ENCODE peak calls at places on chromosomes 12 and 14, in six cellular contexts. F, U, N, P, R and J are unnamed samples.

GRCh38 chr12:90978117-90978770 is 23.3 kb upstream of the CCER1 start:
- DNase-seq in F (no peak), U (no peak), N (peak; percentile 86), P (no peak), R (peak; percentile 87), J (no peak)

GRCh38 chr14:104935955-104936354 is 11.3 kb downstream of the PLD4 start:
- DNase-seq in F (peak; percentile 7), U (no peak), N (no peak), P (no peak), R (no peak), J (no peak)

GRCh38 chr12:62618319-62618718 is 151.7 kb downstream of the MON2 start:
- DNase-seq in F (no peak), U (no peak), N (no peak), P (no peak), R (no peak), J (no peak)

GRCh38 chr12:52600071-52600470 is 1.2 kb downstream of the KRT72 start:
- DNase-seq in F (no peak), U (no peak), N (no peak), P (no peak), R (no peak), J (no peak)

GRCh38 chr12:60020068-60020467 is 424.2 kb downstream of the SLC16A7 start:
- DNase-seq in F (no peak), U (no peak), N (no peak), P (no peak), R (no peak), J (no peak)

GRCh38 chr12:112125250-112125999 is at the start of gene TRAFD1:
- DNase-seq in F (peak; percentile 99), U (peak; percentile 96), N (peak; percentile 97), P (peak; percentile 95), R (peak; percentile 98), J (peak; percentile 98)

GRCh38 chr14:92973798-92974372 is 50.9 kb downstream of the CHGA start:
- DNase-seq in F (no peak), U (no peak), N (no peak), P (no peak), R (no peak), J (no peak)

GRCh38 chr12:51820721-51821422 is 27.6 kb downstream of the FIGNL2 start:
- DNase-seq in F (peak; percentile 84), U (peak; percentile 60), N (peak; percentile 42), P (no peak), R (no peak), J (peak; percentile 89)

GRCh38 chr12:113472191-113473190 is 820 bp upstream of the LHX5 start:
- DNase-seq in F (peak; percentile 62), U (no peak), N (no peak), P (no peak), R (no peak), J (no peak)

GRCh38 chr12:54239568-54239967 is 40.4 kb downstream of the CBX5 start:
- DNase-seq in F (no peak), U (no peak), N (no peak), P (no peak), R (no peak), J (no peak)

GRCh38 chr12:77107121-77107520 is 41.8 kb upstream of the E2F7 start:
- DNase-seq in F (no peak), U (no peak), N (no peak), P (no peak), R (no peak), J (no peak)

GRCh38 chr12:113088971-113089756 is 32.6 kb downstream of the DTX1 start:
- DNase-seq in F (no peak), U (peak; percentile 25), N (no peak), P (no peak), R (no peak), J (no peak)

GRCh38 chr12:110373025-110373876 is 30.3 kb downstream of the ANAPC7 start:
- DNase-seq in F (no peak), U (no peak), N (no peak), P (no peak), R (no peak), J (no peak)

GRCh38 chr12:62781136-62781880 is 153.6 kb downstream of the PPM1H start:
- DNase-seq in F (no peak), U (no peak), N (no peak), P (no peak), R (no peak), J (no peak)

GRCh38 chr12:3821441-3821840 is 51.8 kb downstream of the PARP11 start:
- DNase-seq in F (no peak), U (no peak), N (no peak), P (no peak), R (no peak), J (no peak)

DNA sequence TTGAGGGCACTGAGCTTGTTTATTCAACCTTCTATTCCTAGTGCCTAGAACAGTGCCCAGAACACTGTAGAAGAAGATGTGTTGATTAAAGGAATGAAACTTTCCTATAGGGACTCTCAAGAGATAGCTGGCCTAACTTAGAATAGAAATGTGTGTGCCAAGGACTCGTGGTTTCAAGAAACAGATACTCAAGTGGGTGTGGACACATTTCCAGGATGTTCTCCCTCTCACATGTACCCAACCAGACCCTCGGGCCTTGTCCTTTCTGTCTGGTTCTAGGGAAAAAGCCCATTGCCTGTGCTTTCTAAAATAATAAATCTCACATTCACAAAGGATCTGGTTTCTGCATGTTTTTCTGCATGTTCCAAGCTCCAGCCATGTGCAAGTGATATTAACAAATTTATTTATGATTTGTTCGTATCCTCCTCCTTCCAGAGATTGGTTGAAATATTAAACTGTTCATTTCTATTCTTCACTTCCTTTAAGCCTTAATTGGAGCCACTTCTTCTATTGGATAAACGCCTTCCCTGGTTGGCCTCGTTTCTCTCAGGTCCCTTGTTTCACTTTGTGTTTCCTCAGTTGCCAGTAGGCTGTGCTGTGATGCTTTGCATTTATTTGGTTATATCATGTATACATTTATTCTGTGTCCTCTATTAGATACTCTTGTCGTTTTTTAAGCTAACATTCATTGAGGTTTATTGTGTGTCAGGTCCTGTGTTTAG is 89.8 kb downstream of the CRADD start:
- DNase-seq in F (no peak), U (peak; percentile 9), N (peak; percentile 85), P (no peak), R (peak; percentile 90), J (no peak)
- TF ChIP-seq CTCF in F (no peak), U (peak; percentile 26), N (peak; percentile 82), P (peak; percentile 12), R (peak; percentile 80), J (no peak)

DNA sequence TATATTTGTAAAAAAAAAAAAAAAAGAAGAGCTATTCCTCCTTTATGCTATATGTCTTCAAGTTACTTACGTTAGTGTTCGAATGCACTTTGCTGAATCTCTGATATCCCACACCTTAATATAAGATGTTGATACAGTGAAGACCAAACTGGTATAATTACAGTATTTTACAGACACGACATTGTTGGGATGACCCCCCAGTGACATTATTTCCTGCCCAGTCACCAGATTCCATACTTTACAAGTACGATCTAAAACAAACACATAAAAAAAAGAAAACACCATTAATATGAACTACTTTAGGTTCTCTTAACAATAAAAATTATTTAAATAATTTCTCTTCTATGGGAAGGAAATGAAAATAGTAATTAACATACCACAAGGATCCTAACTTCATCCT is 133.4 kb downstream of the KIF21A start:
- DNase-seq in F (no peak), U (no peak), N (no peak), P (no peak), R (no peak), J (no peak)
- TF ChIP-seq CTCF in F (no peak), U (no peak), N (no peak), P (no peak), R (no peak), J (no peak)

DNA sequence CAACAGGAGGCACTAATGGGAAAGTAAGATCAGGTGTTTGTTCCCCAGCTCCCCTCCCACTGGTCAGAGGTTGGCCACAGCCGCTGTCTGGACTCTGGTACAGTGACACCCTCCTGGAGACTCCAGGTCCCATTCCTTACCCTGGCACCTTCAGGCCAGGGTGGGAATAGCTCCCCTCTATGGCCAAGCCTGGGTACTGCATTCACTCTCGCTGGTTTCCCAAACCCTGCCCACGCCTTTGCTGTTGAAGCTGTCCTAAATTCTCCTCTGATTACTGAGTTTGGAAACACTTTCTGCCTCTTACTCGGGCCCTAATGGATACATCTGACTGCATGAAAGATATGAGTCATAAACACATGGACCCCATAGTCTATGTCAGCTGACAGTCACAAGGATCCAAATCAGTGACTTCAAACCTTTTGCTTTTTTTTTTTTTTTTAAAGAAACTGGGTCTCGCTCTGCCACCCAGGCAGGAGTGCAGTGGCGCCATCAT is 17.9 kb downstream of the HRK start:
- DNase-seq in F (peak; percentile 79), U (no peak), N (no peak), P (peak; percentile 44), R (peak; percentile 55), J (peak; percentile 24)
- TF ChIP-seq CTCF in F (peak; percentile 90), U (no peak), N (peak; percentile 43), P (peak; percentile 95), R (peak; percentile 65), J (peak; percentile 56)

GRCh38 chr12:47942327-47943230 is 20.8 kb upstream of the TMEM106C start:
- DNase-seq in F (peak; percentile 89), U (peak; percentile 14), N (no peak), P (peak; percentile 69), R (peak; percentile 11), J (peak; percentile 43)
- TF ChIP-seq CTCF in F (peak; percentile 48), U (peak; percentile 26), N (peak; percentile 19), P (peak; percentile 67), R (peak; percentile 46), J (no peak)

GRCh38 chr14:77032854-77033621 is 4.5 kb upstream of the IRF2BPL start:
- DNase-seq in F (peak; percentile 77), U (peak; percentile 52), N (peak; percentile 99), P (peak; percentile 95), R (peak; percentile 95), J (peak; percentile 86)
- TF ChIP-seq CTCF in F (no peak), U (no peak), N (peak; percentile 5), P (peak; percentile 33), R (peak; percentile 22), J (no peak)

GRCh38 chr14:99550387-99550992 is 53.5 kb downstream of the CCDC85C start:
- DNase-seq in F (no peak), U (no peak), N (no peak), P (no peak), R (no peak), J (no peak)

GRCh38 chr14:99551034-99551922 is 52.7 kb downstream of the CCDC85C start:
- DNase-seq in F (no peak), U (no peak), N (no peak), P (no peak), R (no peak), J (no peak)

GRCh38 chr14:99552021-99552553 is 51.9 kb downstream of the CCDC85C start:
- DNase-seq in F (no peak), U (no peak), N (no peak), P (no peak), R (no peak), J (no peak)

GRCh38 chr14:99554184-99554583 is 49.8 kb downstream of the CCDC85C start:
- DNase-seq in F (no peak), U (no peak), N (no peak), P (no peak), R (no peak), J (no peak)

DNA sequence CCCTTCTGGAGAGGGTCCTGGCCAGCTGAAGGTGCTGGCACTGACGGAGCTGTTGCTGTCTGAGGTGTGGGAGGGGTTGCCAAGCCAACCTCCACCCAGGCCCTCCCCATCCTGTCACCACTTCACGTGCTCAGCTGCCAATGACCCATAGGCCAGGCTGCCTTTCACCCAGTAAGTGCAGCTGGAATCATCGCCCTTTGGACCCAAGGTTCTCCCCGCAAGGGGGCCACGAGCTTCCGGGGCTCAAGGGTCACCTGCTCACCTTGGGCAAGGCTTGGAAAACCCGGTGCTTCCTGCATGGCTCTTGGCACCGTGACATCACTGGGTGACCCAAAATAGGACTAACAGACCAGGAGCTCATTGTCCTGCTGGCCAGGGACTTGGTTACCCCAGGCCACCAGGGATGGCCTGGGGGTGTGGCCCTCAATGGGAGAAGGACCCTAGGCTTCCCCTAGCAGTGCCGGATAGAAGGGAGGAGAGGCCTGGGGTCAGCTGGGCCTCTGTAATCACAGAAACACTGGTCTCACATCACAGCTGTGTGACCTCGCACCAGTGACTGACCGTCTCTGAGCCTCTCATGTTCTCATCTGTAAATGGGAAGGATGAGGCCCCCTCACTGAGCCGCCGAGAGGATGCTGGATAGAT is 51.3 kb downstream of the CCDC85C start:
- DNase-seq in F (no peak), U (no peak), N (no peak), P (no peak), R (no peak), J (no peak)
- TF ChIP-seq CTCF in F (no peak), U (no peak), N (no peak), P (no peak), R (no peak), J (no peak)